ENCODE peak calls at places on chromosomes 12 and 14, in four cellular contexts. One of them, this sample, is unnamed.

GRCh38 chr12:6253278-6253677 is 53.1 kb downstream of the CD9 start:
- DNase-seq in effector memory CD4-positive, alpha-beta T cell: no peak
- DNase-seq in Peyer's patch: no peak
- DNase-seq in tibial artery: no peak
- DNase-seq in this sample: no peak

GRCh38 chr14:36363704-36364103 is 43.3 kb upstream of the MBIP start:
- DNase-seq in Peyer's patch: no peak
- DNase-seq in effector memory CD4-positive, alpha-beta T cell: no peak
- DNase-seq in tibial artery: no peak
- DNase-seq in this sample: no peak

GRCh38 chr12:71664411-71665108 is 459 bp downstream of the THAP2 start:
- DNase-seq in Peyer's patch: no peak
- DNase-seq in tibial artery: no peak
- DNase-seq in effector memory CD4-positive, alpha-beta T cell: no peak
- DNase-seq in this sample: no peak

GRCh38 chr14:103094406-103095209 is at the start of gene EXOC3L4:
- DNase-seq in tibial artery: no peak
- DNase-seq in effector memory CD4-positive, alpha-beta T cell: no peak
- DNase-seq in Peyer's patch: peak; percentile 79
- DNase-seq in this sample: no peak

GRCh38 chr12:127130506-127131100 is 1136.4 kb upstream of the TMEM132C start:
- DNase-seq in effector memory CD4-positive, alpha-beta T cell: no peak
- DNase-seq in tibial artery: no peak
- DNase-seq in Peyer's patch: no peak
- DNase-seq in this sample: no peak

GRCh38 chr14:69532561-69533335 is 41.9 kb downstream of the CCDC177 start:
- DNase-seq in Peyer's patch: no peak
- DNase-seq in effector memory CD4-positive, alpha-beta T cell: no peak
- DNase-seq in tibial artery: no peak
- DNase-seq in this sample: no peak

GRCh38 chr12:12226187-12226586 is 40.7 kb downstream of the LRP6 start:
- DNase-seq in tibial artery: no peak
- DNase-seq in effector memory CD4-positive, alpha-beta T cell: no peak
- DNase-seq in Peyer's patch: no peak
- DNase-seq in this sample: no peak

GRCh38 chr12:41462312-41462711 is 274.2 kb downstream of the PDZRN4 start:
- DNase-seq in Peyer's patch: no peak
- DNase-seq in effector memory CD4-positive, alpha-beta T cell: no peak
- DNase-seq in tibial artery: no peak
- DNase-seq in this sample: no peak

GRCh38 chr14:65238456-65238855 is 136.1 kb upstream of the MAX start:
- DNase-seq in tibial artery: no peak
- DNase-seq in Peyer's patch: no peak
- DNase-seq in effector memory CD4-positive, alpha-beta T cell: no peak
- DNase-seq in this sample: no peak

GRCh38 chr12:120140603-120141002 is 24.1 kb upstream of the RAB35 start:
- DNase-seq in tibial artery: no peak
- DNase-seq in effector memory CD4-positive, alpha-beta T cell: no peak
- DNase-seq in Peyer's patch: no peak
- DNase-seq in this sample: no peak

GRCh38 chr12:57260366-57260765 is 9.4 kb upstream of the STAC3 start:
- DNase-seq in Peyer's patch: no peak
- DNase-seq in effector memory CD4-positive, alpha-beta T cell: no peak
- DNase-seq in tibial artery: no peak
- DNase-seq in this sample: no peak

GRCh38 chr12:55718020-55718419 is 2.2 kb upstream of the RDH5 start:
- DNase-seq in effector memory CD4-positive, alpha-beta T cell: no peak
- DNase-seq in Peyer's patch: no peak
- DNase-seq in tibial artery: no peak
- DNase-seq in this sample: no peak

GRCh38 chr14:57999471-57999870 is 133.6 kb upstream of the SLC35F4 start:
- DNase-seq in tibial artery: no peak
- DNase-seq in Peyer's patch: no peak
- DNase-seq in effector memory CD4-positive, alpha-beta T cell: no peak
- DNase-seq in this sample: no peak

GRCh38 chr14:58395815-58396626 is at the start of gene TOMM20L:
- DNase-seq in effector memory CD4-positive, alpha-beta T cell: peak; percentile 57
- DNase-seq in Peyer's patch: peak; percentile 87
- DNase-seq in tibial artery: peak; percentile 48
- DNase-seq in this sample: peak; percentile 73

GRCh38 chr12:131074221-131075083 is 120.7 kb downstream of the ADGRD1 start:
- DNase-seq in tibial artery: peak; percentile 25
- DNase-seq in Peyer's patch: no peak
- DNase-seq in effector memory CD4-positive, alpha-beta T cell: no peak
- DNase-seq in this sample: peak; percentile 61

GRCh38 chr14:92886337-92886736 is 36.6 kb upstream of the CHGA start:
- DNase-seq in effector memory CD4-positive, alpha-beta T cell: no peak
- DNase-seq in tibial artery: no peak
- DNase-seq in Peyer's patch: no peak
- DNase-seq in this sample: no peak

GRCh38 chr12:69330475-69331473 is 17.4 kb upstream of the LYZ start:
- DNase-seq in tibial artery: no peak
- DNase-seq in effector memory CD4-positive, alpha-beta T cell: peak; percentile 41
- DNase-seq in Peyer's patch: peak; percentile 88
- DNase-seq in this sample: no peak

GRCh38 chr12:109739747-109740693 is 26.4 kb downstream of the FAM222A start:
- DNase-seq in Peyer's patch: peak; percentile 42
- DNase-seq in effector memory CD4-positive, alpha-beta T cell: no peak
- DNase-seq in tibial artery: peak; percentile 10
- DNase-seq in this sample: peak; percentile 4

GRCh38 chr14:69715725-69716482 is 51.0 kb upstream of the SRSF5 start:
- DNase-seq in tibial artery: peak; percentile 78
- DNase-seq in effector memory CD4-positive, alpha-beta T cell: no peak
- DNase-seq in Peyer's patch: peak; percentile 68
- DNase-seq in this sample: peak; percentile 72

GRCh38 chr12:6547987-6548386 is 7.9 kb downstream of the IFFO1 start:
- DNase-seq in tibial artery: no peak
- DNase-seq in effector memory CD4-positive, alpha-beta T cell: no peak
- DNase-seq in Peyer's patch: no peak
- DNase-seq in this sample: peak; percentile 55

GRCh38 chr14:95514131-95515079 is 2.0 kb downstream of the SYNE3 start:
- DNase-seq in Peyer's patch: peak; percentile 42
- DNase-seq in tibial artery: no peak
- DNase-seq in effector memory CD4-positive, alpha-beta T cell: no peak
- DNase-seq in this sample: no peak

GRCh38 chr12:61757831-61758505 is 502.2 kb upstream of the USP15 start:
- DNase-seq in effector memory CD4-positive, alpha-beta T cell: no peak
- DNase-seq in tibial artery: no peak
- DNase-seq in Peyer's patch: no peak
- DNase-seq in this sample: no peak

GRCh38 chr14:103904493-103905107 is 23.7 kb upstream of the TDRD9 start:
- DNase-seq in Peyer's patch: no peak
- DNase-seq in tibial artery: no peak
- DNase-seq in effector memory CD4-positive, alpha-beta T cell: no peak
- DNase-seq in this sample: no peak

GRCh38 chr12:19189522-19189921 is 60.0 kb downstream of the PLEKHA5 start:
- DNase-seq in tibial artery: no peak
- DNase-seq in effector memory CD4-positive, alpha-beta T cell: no peak
- DNase-seq in Peyer's patch: no peak
- DNase-seq in this sample: no peak

GRCh38 chr14:64787619-64788018 is 83.4 kb downstream of the PLEKHG3 start:
- DNase-seq in effector memory CD4-positive, alpha-beta T cell: no peak
- DNase-seq in tibial artery: no peak
- DNase-seq in Peyer's patch: no peak
- DNase-seq in this sample: no peak

GRCh38 chr12:67797316-67797741 is 148.8 kb downstream of the DYRK2 start:
- DNase-seq in tibial artery: peak; percentile 38
- DNase-seq in effector memory CD4-positive, alpha-beta T cell: no peak
- DNase-seq in Peyer's patch: no peak
- DNase-seq in this sample: no peak

GRCh38 chr12:6042447-6042846 is 82.0 kb downstream of the VWF start:
- DNase-seq in tibial artery: no peak
- DNase-seq in effector memory CD4-positive, alpha-beta T cell: no peak
- DNase-seq in Peyer's patch: no peak
- DNase-seq in this sample: no peak

GRCh38 chr12:132617822-132618682 is 524 bp upstream of the P2RX2 start:
- DNase-seq in Peyer's patch: no peak
- DNase-seq in tibial artery: no peak
- DNase-seq in effector memory CD4-positive, alpha-beta T cell: no peak
- DNase-seq in this sample: no peak

GRCh38 chr12:69682136-69682755 is 16.9 kb downstream of the BEST3 start:
- DNase-seq in tibial artery: no peak
- DNase-seq in Peyer's patch: no peak
- DNase-seq in effector memory CD4-positive, alpha-beta T cell: no peak
- DNase-seq in this sample: no peak

DNA sequence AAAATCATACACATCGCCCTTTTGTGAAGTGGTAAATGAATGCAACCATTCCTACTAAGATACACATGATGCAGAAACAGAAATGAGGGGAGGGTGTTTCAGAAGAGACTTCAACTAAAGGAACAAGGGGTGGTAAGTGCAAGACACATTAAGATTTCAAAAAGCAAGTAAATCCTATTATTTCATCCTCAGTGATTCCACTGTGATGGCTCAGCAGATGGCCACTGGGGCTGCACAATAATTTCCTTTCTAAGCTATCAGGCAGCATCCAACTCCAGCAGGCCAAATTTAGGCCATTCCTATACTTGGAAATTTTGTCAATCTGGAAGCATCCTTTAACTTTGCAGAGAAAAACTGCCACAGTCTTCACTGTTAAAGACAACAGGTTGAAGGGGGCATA is 272.4 kb downstream of the NELL2 start:
- DNase-seq in tibial artery: no peak
- DNase-seq in effector memory CD4-positive, alpha-beta T cell: no peak
- DNase-seq in Peyer's patch: no peak
- DNase-seq in this sample: no peak
- H3K27ac ChIP-seq in tibial artery: no peak overlapping the region
- H3K27ac ChIP-seq in effector memory CD4-positive, alpha-beta T cell: no peak overlapping the region
- H3K27ac ChIP-seq in Peyer's patch: no peak overlapping the region
- H3K27ac ChIP-seq in this sample: no peak overlapping the region

DNA sequence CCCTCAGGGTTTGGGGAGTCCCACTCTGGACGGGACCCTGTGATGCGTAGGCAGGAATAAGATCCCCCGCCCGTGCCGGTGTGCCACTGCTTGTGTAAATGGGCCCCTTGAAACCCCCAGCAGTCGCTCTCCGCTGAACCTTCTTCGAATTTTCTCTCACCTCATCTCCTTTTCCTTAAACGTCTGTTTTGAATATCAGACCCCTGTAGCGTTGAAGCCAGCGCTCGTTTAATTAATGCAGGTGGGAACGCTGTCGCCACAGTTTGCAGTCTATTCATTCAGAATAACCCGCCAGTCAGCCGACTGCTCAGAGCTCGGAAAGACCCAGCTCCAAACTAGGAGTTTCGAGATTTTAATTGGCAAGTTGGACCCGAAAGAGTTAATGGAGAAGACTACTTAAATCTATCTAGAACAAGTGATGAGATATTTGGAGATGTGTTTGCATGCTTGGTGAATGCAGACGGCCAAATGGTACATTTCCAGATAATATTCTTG is 696 bp upstream of the PPP2R5E start:
- DNase-seq in tibial artery: no peak
- DNase-seq in Peyer's patch: no peak
- DNase-seq in effector memory CD4-positive, alpha-beta T cell: no peak
- DNase-seq in this sample: no peak
- H3K4me3 ChIP-seq in tibial artery: peak overlapping the region; percentile 89
- H3K4me3 ChIP-seq in Peyer's patch: peak overlapping the region; percentile 88
- H3K4me3 ChIP-seq in effector memory CD4-positive, alpha-beta T cell: peak overlapping the region; percentile 81
- H3K4me3 ChIP-seq in this sample: peak overlapping the region; percentile 97

GRCh38 chr12:94872671-94873367 is 130.7 kb downstream of the NDUFA12 start:
- DNase-seq in tibial artery: no peak
- DNase-seq in effector memory CD4-positive, alpha-beta T cell: no peak
- DNase-seq in Peyer's patch: no peak
- DNase-seq in this sample: no peak

GRCh38 chr12:94875525-94875924 is 128.0 kb downstream of the NDUFA12 start:
- DNase-seq in effector memory CD4-positive, alpha-beta T cell: no peak
- DNase-seq in tibial artery: no peak
- DNase-seq in Peyer's patch: no peak
- DNase-seq in this sample: no peak

GRCh38 chr12:94873368-94874085 is 130.0 kb downstream of the NDUFA12 start:
- DNase-seq in tibial artery: no peak
- DNase-seq in effector memory CD4-positive, alpha-beta T cell: no peak
- DNase-seq in Peyer's patch: no peak
- DNase-seq in this sample: peak; percentile 16

GRCh38 chr12:94874986-94875312 is 128.5 kb downstream of the NDUFA12 start:
- DNase-seq in effector memory CD4-positive, alpha-beta T cell: no peak
- DNase-seq in tibial artery: no peak
- DNase-seq in Peyer's patch: no peak
- DNase-seq in this sample: no peak

DNA sequence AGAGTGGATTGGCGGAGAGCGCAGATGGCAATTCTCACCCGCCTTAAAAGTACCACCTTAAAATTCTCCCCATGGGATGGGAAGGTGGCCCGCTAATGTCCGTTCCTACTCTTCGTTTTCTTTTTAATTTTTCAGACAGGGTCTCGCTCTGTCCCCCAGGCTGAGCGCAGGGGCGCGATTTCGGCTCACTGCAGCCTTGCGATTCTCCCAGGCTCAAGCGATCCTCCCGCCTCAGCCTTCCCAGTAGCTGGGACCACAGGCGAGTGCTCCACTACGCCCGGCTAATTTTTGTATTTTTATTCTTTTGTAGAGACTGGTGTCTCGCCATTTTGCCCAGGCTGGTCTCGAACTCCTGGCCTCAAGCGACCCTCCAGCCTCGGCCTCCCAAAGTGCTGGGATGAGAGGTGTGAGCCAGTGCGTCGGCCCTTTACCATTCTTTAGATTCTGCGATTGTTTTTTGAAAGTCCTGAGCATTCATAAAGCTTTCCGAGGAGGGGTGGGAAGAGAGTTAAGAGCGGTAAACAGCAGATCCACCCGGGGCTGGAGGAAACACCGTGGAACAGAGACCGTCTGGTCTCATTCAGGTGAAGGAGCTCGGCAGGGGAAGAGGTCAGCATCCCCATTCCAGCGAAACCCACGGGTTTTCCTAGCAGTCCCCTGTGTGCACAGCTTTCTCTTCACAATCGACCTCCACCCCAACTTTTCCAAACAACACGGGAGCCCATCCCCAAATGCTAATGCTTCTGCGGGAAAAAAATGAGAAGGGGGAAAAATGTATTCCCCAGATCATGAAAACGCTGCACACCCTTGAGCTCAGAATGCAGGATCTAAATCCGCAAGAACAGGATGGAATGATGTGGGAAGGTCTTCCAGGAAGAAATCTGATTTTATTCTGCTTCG is 129.2 kb downstream of the NDUFA12 start:
- DNase-seq in tibial artery: no peak
- DNase-seq in effector memory CD4-positive, alpha-beta T cell: no peak
- DNase-seq in Peyer's patch: no peak
- DNase-seq in this sample: no peak
- H3K27me3 ChIP-seq in tibial artery: no peaks in the 10 kb centered on the region
- H3K27me3 ChIP-seq in effector memory CD4-positive, alpha-beta T cell: peaks cover 32% of the 10 kb centered on the region
- H3K27me3 ChIP-seq in Peyer's patch: no peaks in the 10 kb centered on the region
- H3K27me3 ChIP-seq in this sample: peaks cover 97% of the 10 kb centered on the region

GRCh38 chr12:116598341-116599284 is 39.4 kb downstream of the MAP1LC3B2 start:
- DNase-seq in effector memory CD4-positive, alpha-beta T cell: no peak
- DNase-seq in tibial artery: no peak
- DNase-seq in Peyer's patch: no peak
- DNase-seq in this sample: peak; percentile 21
- H3K27ac ChIP-seq in effector memory CD4-positive, alpha-beta T cell: no peak overlapping the region
- H3K27ac ChIP-seq in tibial artery: peak overlapping the region; percentile 85
- H3K27ac ChIP-seq in Peyer's patch: peak overlapping the region; percentile 63
- H3K27ac ChIP-seq in this sample: peak overlapping the region; percentile 79

GRCh38 chr14:22570132-22570949 is 18.7 kb downstream of the DAD1 start:
- DNase-seq in effector memory CD4-positive, alpha-beta T cell: peak; percentile 82
- DNase-seq in Peyer's patch: peak; percentile 94
- DNase-seq in tibial artery: peak; percentile 82
- DNase-seq in this sample: no peak
- H3K4me3 ChIP-seq in effector memory CD4-positive, alpha-beta T cell: peak overlapping the region; percentile 30
- H3K4me3 ChIP-seq in Peyer's patch: peak overlapping the region; percentile 3
- H3K4me3 ChIP-seq in tibial artery: no peak overlapping the region
- H3K4me3 ChIP-seq in this sample: no peak overlapping the region